ENCODE peak calls at places on chromosomes 16 and 17, in ten cellular contexts. L is stomach, P is fibroblast of villous mesenchyme, M is adipocyte, I is left ventricle myocardium inferior, X is mesendoderm, S is GM23248, N is keratinocyte, A is endodermal cell, G is spleen. C is an unnamed sample.

GRCh38 chr17:64732336-64733006 is 70.4 kb upstream of the SMURF2 start:
- DNase-seq in L (no peak), P (peak; percentile 71), M (peak; percentile 87), I (peak; percentile 46), X (no peak), S (peak; percentile 84), N (no peak), A (no peak), G (no peak), C (no peak)

GRCh38 chr17:66493283-66494019 is 191.0 kb downstream of the PRKCA start:
- DNase-seq in L (no peak), P (peak; percentile 73), M (peak; percentile 12), I (no peak), X (no peak), S (peak; percentile 88), N (no peak), A (no peak), G (no peak), C (no peak)

GRCh38 chr17:67801626-67802175 is 23.6 kb upstream of the BPTF start:
- DNase-seq in L (no peak), P (no peak), M (no peak), I (no peak), X (peak; percentile 40), S (no peak), N (no peak), A (peak; percentile 77), G (no peak), C (no peak)

GRCh38 chr17:601462-602303 is 113.0 kb downstream of the VPS53 start:
- DNase-seq in L (no peak), P (peak; percentile 100), M (no peak), I (no peak), X (no peak), S (peak; percentile 50), N (no peak), A (no peak), G (no peak), C (no peak)

GRCh38 chr17:55237826-55238196 is 26.9 kb upstream of the HLF start:
- DNase-seq in L (no peak), P (no peak), M (no peak), I (no peak), X (no peak), S (no peak), N (no peak), A (no peak), G (no peak), C (no peak)

GRCh38 chr16:78005881-78006280 is 16.5 kb upstream of the CLEC3A start:
- DNase-seq in L (no peak), P (no peak), M (no peak), I (no peak), X (peak; percentile 48), S (peak; percentile 7), N (no peak), A (peak; percentile 68), G (no peak), C (no peak)

GRCh38 chr16:66928702-66929388 is 3.5 kb upstream of the RRAD start:
- DNase-seq in L (no peak), P (peak; percentile 57), M (peak; percentile 51), I (no peak), X (peak; percentile 42), S (peak; percentile 68), N (no peak), A (peak; percentile 73), G (no peak), C (no peak)

GRCh38 chr16:266258-267164 is 9.2 kb downstream of the RGS11 start:
- DNase-seq in L (no peak), P (no peak), M (no peak), I (no peak), X (no peak), S (no peak), N (no peak), A (peak; percentile 48), G (peak; percentile 56), C (no peak)

GRCh38 chr16:82655720-82656500 is 29.1 kb downstream of the CDH13 start:
- DNase-seq in L (no peak), P (no peak), M (no peak), I (no peak), X (no peak), S (no peak), N (no peak), A (no peak), G (no peak), C (no peak)

GRCh38 chr16:82653550-82654511 is 27.1 kb downstream of the CDH13 start:
- DNase-seq in L (no peak), P (peak; percentile 93), M (peak; percentile 83), I (no peak), X (peak; percentile 96), S (peak; percentile 91), N (no peak), A (no peak), G (no peak), C (peak; percentile 86)

GRCh38 chr16:82657239-82657638 is 30.5 kb downstream of the CDH13 start:
- DNase-seq in L (no peak), P (peak; percentile 62), M (peak; percentile 84), I (no peak), X (no peak), S (peak; percentile 49), N (no peak), A (no peak), G (no peak), C (no peak)

GRCh38 chr16:82657786-82658185 is 31.0 kb downstream of the CDH13 start:
- DNase-seq in L (no peak), P (no peak), M (peak; percentile 24), I (no peak), X (peak; percentile 79), S (no peak), N (no peak), A (no peak), G (no peak), C (no peak)

DNA sequence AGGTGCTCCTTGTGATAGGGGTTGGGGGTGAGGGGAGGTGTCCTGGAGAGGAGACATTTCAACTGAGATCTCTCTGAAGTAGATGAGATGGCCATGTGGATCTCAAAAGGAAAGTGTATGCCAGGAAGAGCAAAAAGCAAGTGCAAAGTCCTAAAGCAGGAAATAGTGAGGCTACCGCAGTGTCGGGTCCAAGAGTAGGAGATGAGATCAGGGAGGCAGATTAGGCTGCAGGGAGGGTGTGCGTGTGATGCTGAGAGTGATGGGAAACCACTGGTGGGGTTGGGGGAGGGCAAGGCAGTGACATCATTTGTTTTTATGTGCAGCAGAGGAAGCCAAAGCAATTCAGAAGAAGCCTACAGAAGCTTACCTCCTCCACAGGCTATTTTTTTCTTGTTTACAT is 28.5 kb downstream of the CDH13 start:
- DNase-seq in L (peak; percentile 36), P (peak; percentile 92), M (peak; percentile 60), I (no peak), X (peak; percentile 50), S (peak; percentile 72), N (no peak), A (no peak), G (no peak), C (peak; percentile 82)
- H3K4me3 ChIP-seq in L (no peak overlapping the region), P (no peak overlapping the region), M (no peak overlapping the region), I (no peak overlapping the region), X (no peak overlapping the region), S (no peak overlapping the region), N (no peak overlapping the region), A (no peak overlapping the region), G (no peak overlapping the region), C (no peak overlapping the region)

DNA sequence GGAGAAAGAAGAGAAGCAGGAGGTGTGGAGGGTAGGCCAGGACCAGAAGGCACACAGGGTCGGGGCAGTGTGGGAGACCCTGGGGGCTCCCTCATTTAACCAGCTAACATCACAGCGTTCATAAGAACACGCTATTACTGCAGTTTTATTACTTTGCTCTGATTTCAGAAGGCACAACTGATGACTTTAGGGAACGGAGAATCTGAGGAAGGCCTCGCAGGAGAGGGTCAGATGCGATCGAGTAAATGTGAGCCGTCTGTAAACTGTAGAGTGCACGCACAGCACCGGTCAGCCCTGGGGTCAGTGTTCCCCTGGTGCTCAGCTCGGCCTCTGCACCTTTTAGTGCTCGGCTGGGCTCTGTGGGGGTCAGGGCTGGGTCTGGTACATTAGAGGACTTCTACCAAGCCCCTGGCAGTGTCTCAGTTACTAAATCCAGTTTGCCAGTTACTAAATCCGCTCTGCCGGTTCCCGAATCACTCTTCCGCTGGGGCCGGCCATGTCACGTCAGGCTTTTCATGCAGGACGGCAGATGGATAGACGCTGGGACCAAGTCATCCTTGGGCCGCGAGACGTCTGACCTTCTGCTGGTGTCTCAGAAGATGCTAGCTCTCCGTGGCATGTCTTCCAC is 325.9 kb downstream of the SEC14L1 start:
- DNase-seq in L (no peak), P (no peak), M (no peak), I (no peak), X (peak; percentile 25), S (no peak), N (no peak), A (peak; percentile 73), G (no peak), C (no peak)
- H3K4me3 ChIP-seq in L (no peak overlapping the region), P (no peak overlapping the region), M (no peak overlapping the region), I (peak overlapping the region; percentile 7), X (no peak overlapping the region), S (no peak overlapping the region), N (no peak overlapping the region), A (no peak overlapping the region), G (no peak overlapping the region), C (no peak overlapping the region)

GRCh38 chr16:1871974-1872635 is at the start of gene MEIOB:
- DNase-seq in L (no peak), P (peak; percentile 38), M (peak; percentile 39), I (no peak), X (peak; percentile 73), S (peak; percentile 54), N (no peak), A (peak; percentile 94), G (peak; percentile 55), C (no peak)
- H3K4me3 ChIP-seq in L (peak within 1 kb of the TSS; percentile 31), P (peak within 1 kb of the TSS; percentile 47), M (no peak within 1 kb of the TSS), I (peak within 1 kb of the TSS; percentile 45), X (no peak within 1 kb of the TSS), S (peak within 1 kb of the TSS; percentile 59), N (no peak within 1 kb of the TSS), A (no peak within 1 kb of the TSS), G (no peak within 1 kb of the TSS), C (peak within 1 kb of the TSS; percentile 37)

GRCh38 chr17:37742762-37743611 is 1.9 kb downstream of the HNF1B start:
- DNase-seq in L (peak; percentile 54), P (no peak), M (no peak), I (no peak), X (peak; percentile 54), S (peak; percentile 29), N (no peak), A (peak; percentile 84), G (no peak), C (no peak)

GRCh38 chr17:37742114-37742761 is 2.6 kb downstream of the HNF1B start:
- DNase-seq in L (peak; percentile 37), P (peak; percentile 13), M (peak; percentile 52), I (no peak), X (peak; percentile 63), S (peak; percentile 40), N (no peak), A (peak; percentile 87), G (no peak), C (no peak)

GRCh38 chr17:37743612-37743874 is 1.3 kb downstream of the HNF1B start:
- DNase-seq in L (peak; percentile 57), P (no peak), M (no peak), I (no peak), X (no peak), S (no peak), N (no peak), A (peak; percentile 88), G (no peak), C (no peak)

GRCh38 chr17:37740861-37741260 is 4.0 kb downstream of the HNF1B start:
- DNase-seq in L (no peak), P (no peak), M (no peak), I (no peak), X (no peak), S (no peak), N (no peak), A (no peak), G (no peak), C (no peak)

DNA sequence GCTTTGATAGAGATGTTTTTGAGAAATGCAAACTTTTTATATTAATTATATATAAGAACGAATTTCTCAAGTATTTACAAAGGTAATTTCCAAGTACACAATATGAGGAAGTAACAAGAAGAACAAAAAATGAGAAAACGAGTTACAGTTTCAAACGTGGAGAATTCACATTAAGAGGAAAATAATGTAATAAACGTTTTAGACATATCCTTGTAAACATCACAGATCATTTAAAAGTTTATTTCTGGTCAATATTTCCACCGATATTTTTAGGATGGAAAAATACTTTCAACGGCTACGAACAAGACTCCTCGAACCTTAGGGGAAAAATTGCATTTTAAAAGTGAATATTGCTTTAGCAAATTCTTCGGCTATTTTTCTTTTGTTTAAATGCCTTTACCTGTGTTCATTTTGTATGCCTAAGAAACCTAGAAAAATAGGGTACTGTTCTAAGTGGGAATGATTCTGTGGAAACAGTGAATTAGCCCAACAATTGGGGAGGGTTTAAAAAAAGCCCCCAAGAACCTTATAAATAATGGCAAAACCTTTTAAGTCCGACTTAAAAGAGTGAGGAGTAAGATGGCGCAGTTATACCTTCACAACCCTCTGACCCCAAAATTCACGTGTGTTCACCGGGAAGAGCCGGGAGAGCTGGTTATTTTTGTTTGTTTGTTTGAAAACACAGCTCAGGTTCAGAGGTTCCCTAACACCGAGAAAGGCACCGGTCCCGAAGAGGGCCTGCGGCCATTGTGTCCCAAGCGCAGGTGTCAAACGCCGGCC is 3.3 kb downstream of the HNF1B start:
- DNase-seq in L (no peak), P (no peak), M (no peak), I (no peak), X (no peak), S (no peak), N (no peak), A (no peak), G (no peak), C (no peak)
- H3K4me3 ChIP-seq in L (peak overlapping the region; percentile 48), P (no peak overlapping the region), M (peak overlapping the region; percentile 67), I (peak overlapping the region; percentile 57), X (no peak overlapping the region), S (no peak overlapping the region), N (peak overlapping the region; percentile 59), A (peak overlapping the region; percentile 91), G (peak overlapping the region; percentile 33), C (peak overlapping the region; percentile 95)